ENCODE peak calls at places on chromosomes 2 and 18, in eight cellular contexts. S is AG10803, I is fibroblast of pulmonary artery, Y is GM13977, V is fibroblast of mammary gland, B is foreskin fibroblast, M is upper lobe of left lung, F is kidney. E is an unnamed sample.

GRCh38 chr2:32061973-32062861 is 1.1 kb upstream of the SPAST start:
- DNase-seq in Y (peak; percentile 38), I (peak; percentile 73), S (peak; percentile 27), F (no peak), B (no peak), M (no peak), V (peak; percentile 77), E (no peak)

GRCh38 chr2:218564056-218564455 is 4.1 kb downstream of the USP37 start:
- DNase-seq in B (no peak), M (no peak), V (no peak), Y (no peak), I (no peak), S (no peak), F (no peak), E (no peak)

GRCh38 chr2:136162438-136162837 is 44.5 kb upstream of the CXCR4 start:
- DNase-seq in F (no peak), Y (no peak), I (no peak), M (no peak), S (no peak), V (no peak), B (no peak), E (no peak)

GRCh38 chr2:215410932-215411285 is 25.0 kb downstream of the FN1 start:
- DNase-seq in Y (no peak), M (no peak), F (no peak), B (peak; percentile 82), I (peak; percentile 95), V (peak; percentile 91), S (peak; percentile 96), E (no peak)

GRCh38 chr2:145043399-145043834 is 523.5 kb upstream of the ZEB2 start:
- DNase-seq in S (no peak), Y (no peak), V (no peak), F (no peak), M (no peak), B (no peak), I (no peak), E (no peak)

GRCh38 chr2:240624950-240625621 is at the start of gene GPR35:
- DNase-seq in M (peak; percentile 80), S (peak; percentile 76), V (peak; percentile 75), I (no peak), F (peak; percentile 77), B (peak; percentile 66), Y (peak; percentile 70), E (no peak)

GRCh38 chr2:111616651-111617218 is 267.3 kb downstream of the ANAPC1 start:
- DNase-seq in I (no peak), B (no peak), F (no peak), Y (no peak), V (no peak), M (peak; percentile 7), S (no peak), E (no peak)

GRCh38 chr2:20419007-20419576 is 27.8 kb upstream of the RHOB start:
- DNase-seq in F (no peak), V (peak; percentile 59), Y (no peak), S (peak; percentile 52), M (no peak), I (peak; percentile 62), B (peak; percentile 45), E (no peak)

GRCh38 chr2:218879881-218880748 is 537 bp upstream of the WNT10A start:
- DNase-seq in B (no peak), S (no peak), V (no peak), F (peak; percentile 95), M (peak; percentile 94), Y (peak; percentile 94), I (no peak), E (peak; percentile 41)

GRCh38 chr18:49778826-49779465 is 34.4 kb downstream of the ACAA2 start:
- DNase-seq in Y (no peak), I (peak; percentile 41), B (no peak), M (no peak), S (no peak), F (no peak), V (peak; percentile 34), E (no peak)

GRCh38 chr2:72915907-72916742 is 1.2 kb upstream of the EMX1 start:
- DNase-seq in V (no peak), M (peak; percentile 91), I (no peak), B (no peak), Y (peak; percentile 91), F (peak; percentile 85), S (no peak), E (no peak)

GRCh38 chr2:70767094-70767698 is 804 bp downstream of the ADD2 start:
- DNase-seq in F (peak; percentile 71), Y (peak; percentile 46), I (no peak), M (peak; percentile 84), V (no peak), B (no peak), S (no peak), E (no peak)

GRCh38 chr2:38147333-38148121 is 71.6 kb upstream of the CYP1B1 start:
- DNase-seq in Y (no peak), B (peak; percentile 32), M (no peak), I (peak; percentile 61), S (no peak), F (no peak), V (no peak), E (no peak)

GRCh38 chr18:62323483-62324354 is 1.4 kb upstream of the TNFRSF11A start:
- DNase-seq in S (no peak), B (no peak), F (no peak), I (no peak), M (no peak), Y (no peak), V (no peak), E (no peak)

GRCh38 chr2:105455488-105455991 is 56.7 kb upstream of the FHL2 start:
- DNase-seq in Y (no peak), I (peak; percentile 88), M (no peak), V (peak; percentile 99), S (peak; percentile 100), F (no peak), B (peak; percentile 90), E (no peak)

GRCh38 chr18:50627594-50628542 is 68.0 kb downstream of the MAPK4 start:
- DNase-seq in M (peak; percentile 13), B (no peak), Y (no peak), S (no peak), I (no peak), F (no peak), V (no peak), E (no peak)

GRCh38 chr2:39326644-39327043 is 82.9 kb upstream of the CDKL4 start:
- DNase-seq in Y (no peak), I (no peak), B (no peak), F (no peak), V (no peak), M (no peak), S (no peak), E (no peak)
- TF ChIP-seq CTCF in Y (no peak), I (no peak), B (no peak), F (no peak), V (no peak), M (no peak), S (no peak), E (no peak)

DNA sequence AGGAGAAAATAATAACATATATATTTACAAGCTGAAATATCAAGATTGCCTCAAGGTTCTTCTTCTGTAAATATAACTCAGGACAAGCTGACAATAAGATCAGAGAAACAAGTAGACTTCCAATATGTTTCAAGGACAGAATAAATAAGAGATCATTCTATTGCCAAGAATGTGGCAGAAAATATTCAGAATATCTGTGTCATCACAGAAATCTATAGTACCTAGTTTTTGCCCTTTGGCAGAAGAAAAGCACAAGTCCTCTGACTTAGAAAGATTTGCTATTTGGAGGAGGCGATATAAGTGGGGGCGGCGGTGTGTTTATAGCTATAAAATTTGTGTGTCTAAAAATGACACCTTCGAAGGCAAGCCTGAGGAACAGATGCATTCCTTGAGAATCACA is 34.3 kb downstream of the ARHGAP15 start:
- DNase-seq in V (no peak), Y (no peak), M (no peak), S (no peak), B (no peak), I (no peak), F (no peak), E (no peak)
- TF ChIP-seq CTCF in V (no peak), Y (no peak), M (no peak), S (no peak), B (no peak), I (no peak), F (no peak), E (no peak)

GRCh38 chr2:238339814-238340213 is 19.5 kb downstream of the TRAF3IP1 start:
- DNase-seq in I (no peak), B (no peak), M (no peak), S (no peak), Y (no peak), F (no peak), V (no peak), E (no peak)
- TF ChIP-seq CTCF in I (no peak), B (no peak), M (no peak), S (peak; percentile 9), Y (no peak), F (peak; percentile 24), V (no peak), E (no peak)

DNA sequence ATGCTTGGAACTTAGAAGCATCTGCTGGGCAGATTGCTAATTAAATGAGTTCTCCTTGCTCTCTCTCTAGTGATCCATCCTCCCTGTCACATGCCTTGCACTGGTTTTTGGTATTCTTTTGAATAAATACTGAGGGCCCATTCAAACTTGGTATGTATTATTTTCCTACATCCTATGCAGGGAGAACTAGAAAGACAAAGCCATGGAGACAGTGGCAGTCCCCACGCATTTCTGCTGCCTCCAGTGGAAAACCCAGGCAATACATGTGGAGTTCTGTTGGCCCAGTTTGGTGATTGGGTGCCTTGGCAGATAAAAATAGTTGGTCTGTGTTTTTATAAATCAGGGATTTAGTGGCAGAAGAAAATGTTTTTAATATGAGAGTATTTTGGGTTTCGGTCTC is 68.7 kb downstream of the DIS3L2 start:
- DNase-seq in S (no peak), F (no peak), M (no peak), Y (no peak), I (no peak), B (no peak), V (no peak), E (no peak)
- TF ChIP-seq CTCF in S (peak; percentile 23), F (peak; percentile 17), M (no peak), Y (no peak), I (peak; percentile 17), B (peak; percentile 10), V (peak; percentile 24), E (no peak)

DNA sequence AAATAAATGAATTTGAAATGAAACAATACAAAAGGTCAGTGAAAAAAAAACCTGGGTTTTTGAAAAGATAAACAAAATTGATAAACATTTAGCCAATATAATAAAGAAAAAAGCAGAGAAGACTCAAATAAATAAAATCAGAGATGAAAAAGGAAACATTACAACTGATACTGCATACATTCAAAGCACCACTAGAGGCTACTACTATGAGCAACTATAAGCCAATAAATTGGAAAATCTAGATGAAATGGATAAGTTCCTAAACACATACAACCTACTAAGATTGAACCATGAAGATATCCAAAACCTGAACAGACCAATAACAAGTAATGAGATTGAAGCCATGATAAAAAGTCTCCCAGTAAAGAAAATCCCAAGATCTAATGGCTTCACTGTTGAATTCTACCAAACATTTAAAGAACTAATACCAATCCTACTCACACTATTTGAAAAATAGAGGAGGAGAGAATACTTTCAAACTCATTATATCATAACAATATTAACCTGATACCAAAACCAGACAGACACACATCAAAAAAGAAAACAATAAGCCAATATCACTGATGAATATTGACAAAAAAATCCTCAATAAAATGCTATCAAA is 80.8 kb upstream of the CERS6 start:
- DNase-seq in M (no peak), F (no peak), S (peak; percentile 12), I (no peak), Y (no peak), V (no peak), B (peak; percentile 1), E (no peak)
- TF ChIP-seq CTCF in M (no peak), F (no peak), S (peak; percentile 65), I (peak; percentile 19), Y (peak; percentile 40), V (peak; percentile 28), B (peak; percentile 43), E (no peak)

E was measured in mesothelial cell of epicardium.